ENCODE peak calls at places on chromosomes 11 and 22, in ten cellular contexts. One of them, this sample, is unnamed.

GRCh38 chr22:18060646-18061620 is 16.9 kb upstream of the PEX26 start:
- DNase-seq in progenitor cell of endocrine pancreas: no peak
- DNase-seq in mammary epithelial cell: peak; percentile 90
- DNase-seq in cardiac fibroblast: peak; percentile 14
- DNase-seq in GM06990: no peak
- DNase-seq in CD8-positive, alpha-beta T cell: no peak
- DNase-seq in transverse colon: peak; percentile 50
- DNase-seq in CD4-positive, alpha-beta T cell: no peak
- DNase-seq in astrocyte of the cerebellum: no peak
- DNase-seq in fibroblast of villous mesenchyme: peak; percentile 29
- DNase-seq in this sample: no peak

GRCh38 chr11:66070604-66071325 is 693 bp downstream of the PACS1 start:
- DNase-seq in CD4-positive, alpha-beta T cell: no peak
- DNase-seq in cardiac fibroblast: peak; percentile 59
- DNase-seq in progenitor cell of endocrine pancreas: no peak
- DNase-seq in mammary epithelial cell: peak; percentile 54
- DNase-seq in CD8-positive, alpha-beta T cell: peak; percentile 37
- DNase-seq in transverse colon: peak; percentile 43
- DNase-seq in GM06990: peak; percentile 37
- DNase-seq in astrocyte of the cerebellum: no peak
- DNase-seq in fibroblast of villous mesenchyme: peak; percentile 64
- DNase-seq in this sample: no peak

GRCh38 chr11:37544491-37544890 is 946.5 kb upstream of the RAG2 start:
- DNase-seq in progenitor cell of endocrine pancreas: no peak
- DNase-seq in mammary epithelial cell: peak; percentile 40
- DNase-seq in cardiac fibroblast: no peak
- DNase-seq in astrocyte of the cerebellum: no peak
- DNase-seq in GM06990: no peak
- DNase-seq in fibroblast of villous mesenchyme: no peak
- DNase-seq in transverse colon: no peak
- DNase-seq in CD8-positive, alpha-beta T cell: no peak
- DNase-seq in CD4-positive, alpha-beta T cell: no peak
- DNase-seq in this sample: no peak

GRCh38 chr22:30705710-30706651 is 11.3 kb downstream of the OSBP2 start:
- DNase-seq in astrocyte of the cerebellum: peak; percentile 88
- DNase-seq in mammary epithelial cell: no peak
- DNase-seq in transverse colon: peak; percentile 22
- DNase-seq in GM06990: peak; percentile 30
- DNase-seq in fibroblast of villous mesenchyme: no peak
- DNase-seq in cardiac fibroblast: peak; percentile 29
- DNase-seq in progenitor cell of endocrine pancreas: no peak
- DNase-seq in CD4-positive, alpha-beta T cell: no peak
- DNase-seq in CD8-positive, alpha-beta T cell: no peak
- DNase-seq in this sample: no peak

GRCh38 chr22:17724241-17724640 is 50.0 kb downstream of the BID start:
- DNase-seq in CD4-positive, alpha-beta T cell: no peak
- DNase-seq in CD8-positive, alpha-beta T cell: no peak
- DNase-seq in astrocyte of the cerebellum: peak; percentile 67
- DNase-seq in fibroblast of villous mesenchyme: no peak
- DNase-seq in GM06990: no peak
- DNase-seq in transverse colon: no peak
- DNase-seq in cardiac fibroblast: no peak
- DNase-seq in progenitor cell of endocrine pancreas: no peak
- DNase-seq in mammary epithelial cell: no peak
- DNase-seq in this sample: no peak

GRCh38 chr11:59106363-59107336 is at the start of gene FAM111B:
- DNase-seq in cardiac fibroblast: peak; percentile 93
- DNase-seq in fibroblast of villous mesenchyme: peak; percentile 88
- DNase-seq in astrocyte of the cerebellum: peak; percentile 74
- DNase-seq in CD8-positive, alpha-beta T cell: peak; percentile 41
- DNase-seq in mammary epithelial cell: peak; percentile 97
- DNase-seq in progenitor cell of endocrine pancreas: peak; percentile 44
- DNase-seq in GM06990: peak; percentile 88
- DNase-seq in transverse colon: peak; percentile 90
- DNase-seq in CD4-positive, alpha-beta T cell: peak; percentile 26
- DNase-seq in this sample: peak; percentile 43

GRCh38 chr22:23551385-23551784 is 28.7 kb downstream of the IGLL1 start:
- DNase-seq in cardiac fibroblast: no peak
- DNase-seq in GM06990: no peak
- DNase-seq in progenitor cell of endocrine pancreas: no peak
- DNase-seq in fibroblast of villous mesenchyme: no peak
- DNase-seq in CD4-positive, alpha-beta T cell: no peak
- DNase-seq in astrocyte of the cerebellum: no peak
- DNase-seq in CD8-positive, alpha-beta T cell: no peak
- DNase-seq in transverse colon: no peak
- DNase-seq in mammary epithelial cell: no peak
- DNase-seq in this sample: no peak

GRCh38 chr11:10302294-10302743 is 2.6 kb upstream of the ADM start:
- DNase-seq in cardiac fibroblast: no peak
- DNase-seq in CD8-positive, alpha-beta T cell: no peak
- DNase-seq in progenitor cell of endocrine pancreas: no peak
- DNase-seq in fibroblast of villous mesenchyme: no peak
- DNase-seq in astrocyte of the cerebellum: no peak
- DNase-seq in CD4-positive, alpha-beta T cell: no peak
- DNase-seq in GM06990: no peak
- DNase-seq in transverse colon: no peak
- DNase-seq in mammary epithelial cell: no peak
- DNase-seq in this sample: no peak

GRCh38 chr11:79312591-79313267 is 128.1 kb downstream of the TENM4 start:
- DNase-seq in progenitor cell of endocrine pancreas: no peak
- DNase-seq in astrocyte of the cerebellum: peak; percentile 74
- DNase-seq in fibroblast of villous mesenchyme: no peak
- DNase-seq in GM06990: no peak
- DNase-seq in CD8-positive, alpha-beta T cell: no peak
- DNase-seq in transverse colon: no peak
- DNase-seq in mammary epithelial cell: no peak
- DNase-seq in cardiac fibroblast: no peak
- DNase-seq in CD4-positive, alpha-beta T cell: no peak
- DNase-seq in this sample: no peak

GRCh38 chr22:40058265-40058664 is 63.5 kb downstream of the FAM83F start:
- DNase-seq in CD4-positive, alpha-beta T cell: no peak
- DNase-seq in CD8-positive, alpha-beta T cell: no peak
- DNase-seq in mammary epithelial cell: no peak
- DNase-seq in transverse colon: no peak
- DNase-seq in astrocyte of the cerebellum: no peak
- DNase-seq in progenitor cell of endocrine pancreas: no peak
- DNase-seq in GM06990: no peak
- DNase-seq in cardiac fibroblast: no peak
- DNase-seq in fibroblast of villous mesenchyme: no peak
- DNase-seq in this sample: no peak

GRCh38 chr22:48979482-48979881 is 848.2 kb downstream of the BRD1 start:
- DNase-seq in fibroblast of villous mesenchyme: no peak
- DNase-seq in CD8-positive, alpha-beta T cell: no peak
- DNase-seq in cardiac fibroblast: no peak
- DNase-seq in mammary epithelial cell: no peak
- DNase-seq in astrocyte of the cerebellum: no peak
- DNase-seq in GM06990: no peak
- DNase-seq in progenitor cell of endocrine pancreas: no peak
- DNase-seq in transverse colon: no peak
- DNase-seq in CD4-positive, alpha-beta T cell: no peak
- DNase-seq in this sample: no peak

GRCh38 chr22:46272196-46272595 is 4.4 kb downstream of the TTC38 start:
- DNase-seq in mammary epithelial cell: no peak
- DNase-seq in GM06990: no peak
- DNase-seq in cardiac fibroblast: no peak
- DNase-seq in progenitor cell of endocrine pancreas: no peak
- DNase-seq in fibroblast of villous mesenchyme: no peak
- DNase-seq in CD8-positive, alpha-beta T cell: no peak
- DNase-seq in astrocyte of the cerebellum: no peak
- DNase-seq in CD4-positive, alpha-beta T cell: no peak
- DNase-seq in transverse colon: no peak
- DNase-seq in this sample: no peak

DNA sequence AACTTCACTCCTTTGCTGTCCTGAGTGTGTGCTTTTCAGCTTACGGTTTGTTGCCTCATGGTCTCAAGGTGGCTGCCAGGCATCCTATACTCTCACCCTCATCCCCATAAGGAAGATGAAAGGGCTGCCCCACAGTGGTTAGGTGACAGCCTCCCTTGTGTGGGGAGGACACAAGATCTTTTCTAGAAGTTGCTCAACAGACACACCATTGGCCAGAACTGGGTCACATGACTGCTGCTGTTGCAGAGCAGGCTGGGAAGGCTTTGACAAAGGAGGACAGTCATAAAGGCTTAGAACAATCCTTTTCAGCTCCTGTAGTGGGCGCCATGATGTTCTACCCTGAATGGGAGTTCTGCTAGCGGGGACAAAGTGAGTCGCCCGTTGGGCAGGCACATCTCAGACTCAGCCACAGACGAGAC is 69.7 kb upstream of the RASD2 start:
- DNase-seq in CD8-positive, alpha-beta T cell: no peak
- DNase-seq in cardiac fibroblast: no peak
- DNase-seq in CD4-positive, alpha-beta T cell: no peak
- DNase-seq in astrocyte of the cerebellum: no peak
- DNase-seq in transverse colon: no peak
- DNase-seq in GM06990: no peak
- DNase-seq in fibroblast of villous mesenchyme: no peak
- DNase-seq in progenitor cell of endocrine pancreas: no peak
- DNase-seq in mammary epithelial cell: no peak
- DNase-seq in this sample: no peak
- TF ChIP-seq CTCF in CD8-positive, alpha-beta T cell: no peak
- TF ChIP-seq CTCF in cardiac fibroblast: no peak
- TF ChIP-seq CTCF in CD4-positive, alpha-beta T cell: no peak
- TF ChIP-seq CTCF in astrocyte of the cerebellum: no peak
- TF ChIP-seq CTCF in transverse colon: no peak
- TF ChIP-seq CTCF in GM06990: no peak
- TF ChIP-seq CTCF in fibroblast of villous mesenchyme: no peak
- TF ChIP-seq CTCF in progenitor cell of endocrine pancreas: no peak
- TF ChIP-seq CTCF in mammary epithelial cell: no peak
- TF ChIP-seq CTCF in this sample: no peak

GRCh38 chr11:114025329-114025907 is 34.1 kb upstream of the ZBTB16 start:
- DNase-seq in CD8-positive, alpha-beta T cell: no peak
- DNase-seq in transverse colon: no peak
- DNase-seq in fibroblast of villous mesenchyme: no peak
- DNase-seq in GM06990: no peak
- DNase-seq in astrocyte of the cerebellum: no peak
- DNase-seq in progenitor cell of endocrine pancreas: no peak
- DNase-seq in mammary epithelial cell: no peak
- DNase-seq in cardiac fibroblast: peak; percentile 35
- DNase-seq in CD4-positive, alpha-beta T cell: no peak
- DNase-seq in this sample: no peak

GRCh38 chr11:114031599-114032320 is 27.8 kb upstream of the ZBTB16 start:
- DNase-seq in transverse colon: no peak
- DNase-seq in cardiac fibroblast: no peak
- DNase-seq in progenitor cell of endocrine pancreas: no peak
- DNase-seq in astrocyte of the cerebellum: no peak
- DNase-seq in CD4-positive, alpha-beta T cell: no peak
- DNase-seq in GM06990: no peak
- DNase-seq in fibroblast of villous mesenchyme: no peak
- DNase-seq in mammary epithelial cell: no peak
- DNase-seq in CD8-positive, alpha-beta T cell: no peak
- DNase-seq in this sample: no peak

GRCh38 chr11:114027941-114028340 is 31.6 kb upstream of the ZBTB16 start:
- DNase-seq in cardiac fibroblast: peak; percentile 37
- DNase-seq in CD4-positive, alpha-beta T cell: no peak
- DNase-seq in astrocyte of the cerebellum: no peak
- DNase-seq in fibroblast of villous mesenchyme: no peak
- DNase-seq in GM06990: no peak
- DNase-seq in CD8-positive, alpha-beta T cell: no peak
- DNase-seq in mammary epithelial cell: no peak
- DNase-seq in progenitor cell of endocrine pancreas: no peak
- DNase-seq in transverse colon: no peak
- DNase-seq in this sample: no peak

GRCh38 chr11:114027396-114027795 is 32.1 kb upstream of the ZBTB16 start:
- DNase-seq in CD4-positive, alpha-beta T cell: no peak
- DNase-seq in fibroblast of villous mesenchyme: peak; percentile 44
- DNase-seq in progenitor cell of endocrine pancreas: no peak
- DNase-seq in astrocyte of the cerebellum: no peak
- DNase-seq in GM06990: no peak
- DNase-seq in transverse colon: no peak
- DNase-seq in cardiac fibroblast: no peak
- DNase-seq in mammary epithelial cell: no peak
- DNase-seq in CD8-positive, alpha-beta T cell: no peak
- DNase-seq in this sample: no peak

DNA sequence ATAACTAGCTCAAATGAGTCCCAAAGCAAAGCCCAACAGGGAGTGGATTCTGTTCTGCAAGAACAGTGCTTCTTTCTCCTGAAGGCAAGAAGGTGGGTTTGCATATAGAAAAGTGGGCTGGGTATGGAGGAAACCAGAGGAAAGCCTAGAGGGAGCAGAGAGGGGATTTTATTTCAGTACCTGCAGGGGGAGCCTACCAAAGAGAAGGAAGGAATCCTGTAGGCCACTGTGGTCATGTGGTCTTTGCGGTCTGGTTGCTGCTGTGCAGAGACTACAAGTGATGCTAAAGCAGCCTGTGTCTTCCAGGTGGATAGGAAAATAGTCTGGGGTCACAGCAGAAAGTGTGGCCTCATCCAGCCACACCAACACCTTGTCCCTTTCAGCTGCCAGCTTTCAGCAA is 33.2 kb upstream of the ZBTB16 start:
- DNase-seq in cardiac fibroblast: peak; percentile 43
- DNase-seq in GM06990: no peak
- DNase-seq in CD8-positive, alpha-beta T cell: peak; percentile 28
- DNase-seq in CD4-positive, alpha-beta T cell: no peak
- DNase-seq in astrocyte of the cerebellum: no peak
- DNase-seq in transverse colon: no peak
- DNase-seq in fibroblast of villous mesenchyme: peak; percentile 33
- DNase-seq in mammary epithelial cell: no peak
- DNase-seq in progenitor cell of endocrine pancreas: no peak
- DNase-seq in this sample: no peak
- TF ChIP-seq CTCF in cardiac fibroblast: peak; percentile 41
- TF ChIP-seq CTCF in GM06990: no peak
- TF ChIP-seq CTCF in CD8-positive, alpha-beta T cell: no peak
- TF ChIP-seq CTCF in CD4-positive, alpha-beta T cell: peak; percentile 33
- TF ChIP-seq CTCF in astrocyte of the cerebellum: peak; percentile 47
- TF ChIP-seq CTCF in transverse colon: no peak
- TF ChIP-seq CTCF in fibroblast of villous mesenchyme: peak; percentile 44
- TF ChIP-seq CTCF in mammary epithelial cell: no peak
- TF ChIP-seq CTCF in progenitor cell of endocrine pancreas: peak; percentile 46
- TF ChIP-seq CTCF in this sample: no peak

GRCh38 chr11:96000064-96000463 is 76.2 kb upstream of the MTMR2 start:
- DNase-seq in progenitor cell of endocrine pancreas: no peak
- DNase-seq in GM06990: no peak
- DNase-seq in astrocyte of the cerebellum: no peak
- DNase-seq in cardiac fibroblast: peak; percentile 49
- DNase-seq in CD4-positive, alpha-beta T cell: no peak
- DNase-seq in mammary epithelial cell: no peak
- DNase-seq in transverse colon: no peak
- DNase-seq in fibroblast of villous mesenchyme: peak; percentile 58
- DNase-seq in CD8-positive, alpha-beta T cell: no peak
- DNase-seq in this sample: no peak
- TF ChIP-seq CTCF in progenitor cell of endocrine pancreas: no peak
- TF ChIP-seq CTCF in GM06990: no peak
- TF ChIP-seq CTCF in astrocyte of the cerebellum: no peak
- TF ChIP-seq CTCF in cardiac fibroblast: no peak
- TF ChIP-seq CTCF in CD4-positive, alpha-beta T cell: no peak
- TF ChIP-seq CTCF in mammary epithelial cell: no peak
- TF ChIP-seq CTCF in transverse colon: no peak
- TF ChIP-seq CTCF in fibroblast of villous mesenchyme: no peak
- TF ChIP-seq CTCF in CD8-positive, alpha-beta T cell: no peak
- TF ChIP-seq CTCF in this sample: no peak

DNA sequence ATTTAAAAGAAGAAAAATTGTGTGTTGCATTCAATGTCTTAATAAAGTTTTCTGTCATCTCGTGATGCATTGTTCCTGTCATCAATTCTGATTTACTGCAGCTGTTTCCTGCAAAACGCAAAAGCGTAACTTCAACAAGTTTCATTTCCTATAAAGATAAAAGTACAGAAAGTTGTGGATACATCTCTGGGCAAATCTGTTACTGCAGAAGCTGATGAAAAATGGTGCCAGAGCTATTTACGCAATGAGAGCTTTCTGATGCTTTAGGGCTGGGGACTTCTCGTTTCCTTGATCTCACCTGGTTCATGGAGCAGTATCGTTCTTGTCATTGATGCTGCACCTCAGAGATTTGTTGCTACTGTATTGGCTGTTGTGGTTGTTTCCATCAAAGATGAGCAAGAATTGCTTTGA is 15.5 kb upstream of the MS4A12 start:
- DNase-seq in CD8-positive, alpha-beta T cell: no peak
- DNase-seq in progenitor cell of endocrine pancreas: no peak
- DNase-seq in transverse colon: no peak
- DNase-seq in fibroblast of villous mesenchyme: no peak
- DNase-seq in CD4-positive, alpha-beta T cell: no peak
- DNase-seq in astrocyte of the cerebellum: no peak
- DNase-seq in mammary epithelial cell: no peak
- DNase-seq in GM06990: peak; percentile 68
- DNase-seq in cardiac fibroblast: no peak
- DNase-seq in this sample: no peak
- TF ChIP-seq CTCF in CD8-positive, alpha-beta T cell: no peak
- TF ChIP-seq CTCF in progenitor cell of endocrine pancreas: no peak
- TF ChIP-seq CTCF in transverse colon: no peak
- TF ChIP-seq CTCF in fibroblast of villous mesenchyme: no peak
- TF ChIP-seq CTCF in CD4-positive, alpha-beta T cell: no peak
- TF ChIP-seq CTCF in astrocyte of the cerebellum: no peak
- TF ChIP-seq CTCF in mammary epithelial cell: no peak
- TF ChIP-seq CTCF in GM06990: no peak
- TF ChIP-seq CTCF in cardiac fibroblast: no peak
- TF ChIP-seq CTCF in this sample: no peak

This sample was measured in activated B cell treated with CpG ODN at 0.5 μM for 24 hours.